ENCODE peak calls at places on chromosomes 7 and 10, in six cellular contexts. S is fibroblast of mammary gland, N is ovary, Z is PC-3, T is suprapubic skin, D is cardiac fibroblast. R is an unnamed sample.

GRCh38 chr10:97865488-97865887 is 15.8 kb downstream of the GOLGA7B start:
- DNase-seq in T (no peak), S (no peak), D (no peak), N (no peak), Z (no peak), R (no peak)

GRCh38 chr7:155206286-155207020 is 91.2 kb upstream of the INSIG1 start:
- DNase-seq in D (peak), Z (peak), N (no peak), S (peak), T (no peak), R (peak)

GRCh38 chr7:17769918-17770317 is 170.4 kb downstream of the SNX13 start:
- DNase-seq in T (no peak), Z (peak), N (peak), S (peak), D (peak), R (no peak)

GRCh38 chr10:15725603-15726002 is 5.9 kb upstream of the ITGA8 start:
- DNase-seq in T (no peak), D (peak), Z (peak), N (no peak), S (peak), R (no peak)

GRCh38 chr7:47088329-47089067 is 493.4 kb downstream of the TNS3 start:
- DNase-seq in D (peak), T (peak), N (peak), S (peak), Z (peak), R (peak)

GRCh38 chr7:939843-940242 is 14.6 kb downstream of the ADAP1 start:
- DNase-seq in T (peak), Z (no peak), D (no peak), S (no peak), N (no peak), R (no peak)

GRCh38 chr7:46145412-46145811 is 224.3 kb upstream of the IGFBP3 start:
- DNase-seq in N (no peak), T (no peak), Z (peak), S (peak), D (peak), R (no peak)

GRCh38 chr10:96334888-96335526 is 23.8 kb downstream of the OPALIN start:
- DNase-seq in N (no peak), T (no peak), S (peak), Z (peak), D (peak), R (no peak)

GRCh38 chr7:16644987-16645592 is 464 bp downstream of the ANKMY2 start:
- DNase-seq in T (peak), D (peak), Z (no peak), S (peak), N (peak), R (peak)

GRCh38 chr10:28449382-28449781 is 83.5 kb upstream of the WAC start:
- DNase-seq in Z (no peak), N (no peak), S (no peak), D (no peak), T (no peak), R (no peak)

GRCh38 chr7:96977445-96977844 is 27.9 kb upstream of the DLX6 start:
- DNase-seq in N (no peak), S (no peak), D (no peak), Z (no peak), T (no peak), R (no peak)

GRCh38 chr7:150992833-150993302 is 2.1 kb downstream of the NOS3 start:
- DNase-seq in D (peak), Z (no peak), S (no peak), T (no peak), N (peak), R (no peak)

GRCh38 chr7:111730476-111731300 is 168.4 kb upstream of the IMMP2L start:
- DNase-seq in S (peak), D (peak), T (no peak), Z (peak), N (no peak), R (no peak)

GRCh38 chr7:92835851-92836488 is 403 bp downstream of the CDK6 start:
- DNase-seq in D (peak), T (peak), N (peak), Z (peak), S (no peak), R (no peak)

GRCh38 chr10:89362928-89363327 is 14.9 kb upstream of the IFIT1B start:
- DNase-seq in N (no peak), D (no peak), S (no peak), T (no peak), Z (no peak), R (no peak)

GRCh38 chr10:133268532-133268931 is 8.1 kb downstream of the ADAM8 start:
- DNase-seq in N (no peak), Z (no peak), T (no peak), S (no peak), D (no peak), R (no peak)

GRCh38 chr10:104928733-104929132 is 287.6 kb downstream of the SORCS3 start:
- DNase-seq in T (no peak), N (no peak), Z (no peak), D (no peak), S (no peak), R (no peak)

GRCh38 chr7:74482629-74483401 is 29.1 kb downstream of the GTF2IRD1 start:
- DNase-seq in Z (no peak), N (no peak), T (no peak), S (peak), D (peak), R (peak)

GRCh38 chr7:21064698-21065648 is 278.3 kb upstream of the SP8 start:
- DNase-seq in Z (peak), S (no peak), T (no peak), N (no peak), D (no peak), R (no peak)

GRCh38 chr10:92284112-92284704 is 6.7 kb downstream of the CPEB3 start:
- DNase-seq in S (no peak), T (no peak), N (no peak), D (peak), Z (no peak), R (no peak)

GRCh38 chr10:122689146-122689807 is 10.4 kb downstream of the C10orf120 start:
- DNase-seq in N (no peak), S (no peak), T (no peak), Z (no peak), D (peak), R (no peak)

DNA sequence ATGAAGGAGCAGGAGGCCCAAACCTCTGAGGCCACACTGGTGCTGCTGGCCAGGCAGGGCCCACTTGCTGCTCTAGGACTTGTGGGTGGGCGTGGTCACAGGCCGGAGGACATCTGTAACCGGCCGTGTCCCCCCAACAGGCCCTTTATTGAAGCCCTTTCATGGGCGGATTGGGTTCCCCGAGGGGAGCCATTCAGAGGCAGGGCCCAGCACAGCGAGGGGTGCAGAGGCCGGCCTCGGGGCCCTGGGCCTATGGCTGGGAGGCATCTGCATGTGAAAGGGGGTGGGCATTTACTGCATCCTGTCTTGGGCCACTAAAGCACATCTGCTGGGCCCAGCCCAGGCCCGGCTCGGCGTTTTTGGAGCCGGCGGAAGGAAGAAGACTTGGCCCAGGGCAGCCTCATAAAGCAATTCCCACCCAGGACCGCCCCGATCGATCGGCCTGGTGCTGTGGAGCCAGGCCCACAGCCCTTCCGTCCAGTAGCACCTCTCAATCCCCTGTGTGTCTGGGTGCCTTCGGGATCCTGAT is 8.4 kb downstream of the LHPP start:
- DNase-seq in Z (no peak), N (no peak), S (no peak), D (no peak), T (no peak), R (no peak)
- H3K4me3 ChIP-seq in Z (no peak), N (no peak), S (no peak), D (no peak), T (no peak), R (no peak)

GRCh38 chr7:55307123-55307916 is 57.8 kb upstream of the LANCL2 start:
- DNase-seq in Z (no peak), T (no peak), S (peak), D (no peak), N (no peak), R (no peak)
- TF ChIP-seq CTCF in Z (no peak), T (no peak), S (no peak), D (no peak), N (no peak), R (no peak)

GRCh38 chr10:73581912-73582311 is 9.2 kb downstream of the USP54 start:
- DNase-seq in S (no peak), Z (no peak), D (no peak), N (no peak), T (no peak), R (no peak)

GRCh38 chr10:73577788-73578187 is 13.4 kb downstream of the USP54 start:
- DNase-seq in T (peak), S (peak), Z (peak), N (peak), D (peak), R (peak)

GRCh38 chr10:73576178-73576889 is 14.8 kb downstream of the USP54 start:
- DNase-seq in T (no peak), N (peak), S (peak), D (peak), Z (peak), R (peak)

GRCh38 chr10:73576890-73577591 is 14.1 kb downstream of the USP54 start:
- DNase-seq in Z (no peak), T (no peak), N (no peak), S (no peak), D (no peak), R (no peak)
- H3K4me3 ChIP-seq in Z (no peak), T (no peak), N (no peak), S (no peak), D (no peak), R (peak)

GRCh38 chr10:86400705-86401587 is 34.4 kb upstream of the GRID1 start:
- DNase-seq in Z (peak), N (peak), D (peak), T (peak), S (no peak), R (no peak)
- TF ChIP-seq CTCF in Z (no peak), N (no peak), D (peak), T (no peak), S (no peak), R (no peak)

GRCh38 chr10:43320226-43320625 is 51.2 kb upstream of the FXYD4 start:
- DNase-seq in N (no peak), T (no peak), S (no peak), D (no peak), Z (no peak), R (no peak)

GRCh38 chr10:43322769-43323168 is 48.7 kb upstream of the FXYD4 start:
- DNase-seq in S (peak), N (peak), D (peak), T (peak), Z (peak), R (peak)

GRCh38 chr10:43322321-43322720 is 49.1 kb upstream of the FXYD4 start:
- DNase-seq in S (no peak), T (no peak), Z (no peak), N (no peak), D (no peak), R (no peak)

GRCh38 chr10:43324847-43325246 is 46.6 kb upstream of the FXYD4 start:
- DNase-seq in D (no peak), T (no peak), Z (no peak), N (no peak), S (no peak), R (no peak)

DNA sequence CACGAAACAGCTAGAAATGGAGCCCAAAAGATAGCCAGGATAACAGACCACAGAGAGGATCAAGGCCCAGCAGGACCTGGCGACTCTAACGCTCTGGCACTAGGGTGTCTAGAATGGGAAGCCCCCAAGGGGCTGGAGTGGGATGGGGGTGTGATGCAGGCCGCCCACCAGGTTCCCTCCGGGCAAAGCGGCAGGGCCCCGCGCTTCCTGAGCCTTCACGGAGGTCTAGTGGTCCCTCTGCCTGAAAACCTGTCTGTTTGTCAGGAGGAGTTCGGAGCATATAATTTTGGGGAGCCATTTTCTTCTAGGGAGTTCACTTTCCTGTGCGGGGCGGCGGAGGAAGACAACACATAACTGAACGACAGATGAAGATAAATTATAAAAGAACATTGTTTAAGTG is 48.2 kb upstream of the FXYD4 start:
- DNase-seq in T (no peak), S (no peak), Z (no peak), D (no peak), N (no peak), R (no peak)
- H3K4me3 ChIP-seq in T (no peak), S (peak), Z (no peak), D (peak), N (no peak), R (peak)

R was measured in gastrocnemius medialis.